ENCODE peak calls at places on chromosomes 16 and 17, in five cellular contexts. K is amniotic stem cell; Y is CD4-positive, alpha-beta T cell; J is fibroblast of mammary gland; D is activated naive CD4-positive, alpha-beta T cell treated with anti-CD3 and anti-CD28 coated beads for 36 hours. T is an unnamed sample.

GRCh38 chr17:29588561-29589411 is 662 bp downstream of the GIT1 start:
- DNase-seq in K (no peak), Y (no peak), J (no peak), D (peak; percentile 62), T (peak; percentile 78)

GRCh38 chr17:4329838-4330237 is 36.6 kb downstream of the UBE2G1 start:
- DNase-seq in K (peak; percentile 54), Y (no peak), J (peak; percentile 99), D (no peak), T (no peak)

GRCh38 chr16:55418586-55418985 is 60.4 kb upstream of the MMP2 start:
- DNase-seq in K (no peak), Y (no peak), J (no peak), D (no peak), T (peak; percentile 9)

GRCh38 chr17:17561408-17562144 is 29.9 kb downstream of the PEMT start:
- DNase-seq in K (no peak), Y (no peak), J (no peak), D (no peak), T (no peak)

GRCh38 chr16:58048914-58049696 is 23.6 kb downstream of the MMP15 start:
- DNase-seq in K (no peak), Y (no peak), J (no peak), D (no peak), T (no peak)

GRCh38 chr17:30332057-30332542 is 1.8 kb downstream of the TMIGD1 start:
- DNase-seq in K (no peak), Y (peak; percentile 51), J (peak; percentile 82), D (peak; percentile 77), T (peak; percentile 59)

GRCh38 chr16:66717112-66717675 is 20.7 kb upstream of the CMTM4 start:
- DNase-seq in K (no peak), Y (no peak), J (peak; percentile 92), D (peak; percentile 29), T (peak; percentile 18)

GRCh38 chr17:82789806-82790205 is 37.9 kb downstream of the TBCD start:
- DNase-seq in K (no peak), Y (no peak), J (no peak), D (no peak), T (no peak)

GRCh38 chr16:22189473-22190168 is 16.5 kb upstream of the EEF2K start:
- DNase-seq in K (no peak), Y (peak; percentile 92), J (peak; percentile 62), D (peak; percentile 94), T (peak; percentile 39)

GRCh38 chr16:58843675-58844074 is 109.6 kb upstream of the GOT2 start:
- DNase-seq in K (no peak), Y (no peak), J (peak; percentile 25), D (no peak), T (no peak)

GRCh38 chr17:55577011-55577586 is 65.8 kb upstream of the SMIM36 start:
- DNase-seq in K (peak; percentile 36), Y (peak; percentile 40), J (peak; percentile 95), D (peak; percentile 77), T (peak; percentile 41)

GRCh38 chr16:89466920-89467319 is 23.4 kb downstream of the ANKRD11 start:
- DNase-seq in K (no peak), Y (no peak), J (no peak), D (no peak), T (no peak)

GRCh38 chr16:72961115-72961832 is 86.7 kb downstream of the ZFHX3 start:
- DNase-seq in K (no peak), Y (no peak), J (peak; percentile 34), D (no peak), T (no peak)

GRCh38 chr17:9002236-9002609 is 19.1 kb upstream of the NTN1 start:
- DNase-seq in K (no peak), Y (no peak), J (no peak), D (peak; percentile 14), T (no peak)

GRCh38 chr16:1380195-1380594 is 28.5 kb downstream of the GNPTG start:
- DNase-seq in K (no peak), Y (no peak), J (no peak), D (no peak), T (no peak)

GRCh38 chr16:86355538-86355937 is 154.8 kb upstream of the FOXF1 start:
- DNase-seq in K (peak; percentile 33), Y (no peak), J (peak; percentile 79), D (no peak), T (no peak)

GRCh38 chr17:75854881-75855309 is 240 bp downstream of the WBP2 start:
- DNase-seq in K (no peak), Y (no peak), J (no peak), D (no peak), T (no peak)

GRCh38 chr17:61574542-61575351 is 16.3 kb downstream of the NACA2 start:
- DNase-seq in K (no peak), Y (no peak), J (peak; percentile 47), D (peak; percentile 38), T (peak; percentile 23)

GRCh38 chr16:84717484-84717883 is 17.7 kb downstream of the USP10 start:
- DNase-seq in K (no peak), Y (no peak), J (no peak), D (no peak), T (no peak)

GRCh38 chr16:48603647-48604376 is 6.2 kb downstream of the N4BP1 start:
- DNase-seq in K (no peak), Y (no peak), J (peak; percentile 24), D (no peak), T (no peak)

GRCh38 chr16:4373356-4373908 is 1.8 kb downstream of the VASN start:
- DNase-seq in K (no peak), Y (no peak), J (no peak), D (no peak), T (no peak)

GRCh38 chr16:3195975-3196374 is 8.0 kb downstream of the OR1F1 start:
- DNase-seq in K (no peak), Y (no peak), J (peak; percentile 23), D (no peak), T (no peak)

GRCh38 chr17:73191443-73192218 is 1.2 kb upstream of the COG1 start:
- DNase-seq in K (peak; percentile 53), Y (peak; percentile 59), J (peak; percentile 72), D (peak; percentile 85), T (peak; percentile 78)

GRCh38 chr16:4866586-4866985 is 19.3 kb downstream of the UBN1 start:
- DNase-seq in K (no peak), Y (no peak), J (no peak), D (no peak), T (no peak)

GRCh38 chr17:69448431-69449102 is 34.1 kb downstream of the MAP2K6 start:
- DNase-seq in K (no peak), Y (no peak), J (no peak), D (no peak), T (no peak)

GRCh38 chr16:50021509-50021908 is 3.5 kb upstream of the CNEP1R1 start:
- DNase-seq in K (no peak), Y (no peak), J (peak; percentile 26), D (peak; percentile 25), T (no peak)

GRCh38 chr17:61431594-61432311 is 20.5 kb upstream of the TBX4 start:
- DNase-seq in K (no peak), Y (no peak), J (peak; percentile 42), D (no peak), T (no peak)

GRCh38 chr16:55398683-55399230 is 74.8 kb downstream of the IRX6 start:
- DNase-seq in K (no peak), Y (no peak), J (no peak), D (no peak), T (no peak)

GRCh38 chr17:78868391-78868790 is 27.8 kb upstream of the USP36 start:
- DNase-seq in K (peak; percentile 42), Y (no peak), J (peak; percentile 90), D (no peak), T (no peak)

GRCh38 chr16:85602831-85603755 is 10.0 kb upstream of the GSE1 start:
- DNase-seq in K (no peak), Y (no peak), J (no peak), D (no peak), T (no peak)

GRCh38 chr17:66777689-66778225 is 57.2 kb upstream of the CACNG5 start:
- DNase-seq in K (no peak), Y (no peak), J (no peak), D (no peak), T (no peak)

GRCh38 chr16:56350491-56351405 is 74.6 kb downstream of the AMFR start:
- DNase-seq in K (no peak), Y (no peak), J (no peak), D (no peak), T (no peak)

GRCh38 chr16:53545433-53545832 is 42.4 kb upstream of the AKTIP start:
- DNase-seq in K (no peak), Y (peak; percentile 55), J (no peak), D (peak; percentile 67), T (peak; percentile 91)

GRCh38 chr17:33725675-33726271 is 432.7 kb upstream of the ASIC2 start:
- DNase-seq in K (no peak), Y (no peak), J (peak; percentile 17), D (peak; percentile 23), T (peak; percentile 33)

GRCh38 chr17:7352910-7353635 is 1.1 kb downstream of the KCTD11 start:
- DNase-seq in K (no peak), Y (no peak), J (no peak), D (no peak), T (no peak)

GRCh38 chr17:80677214-80677756 is 132.6 kb downstream of the RPTOR start:
- DNase-seq in K (no peak), Y (no peak), J (no peak), D (no peak), T (no peak)